ENCODE peak calls at places on chromosomes 7 and 10, in nine cellular contexts. One of them, this sample, is unnamed.

GRCh38 chr7:114820993-114821945 is 100.6 kb upstream of the MDFIC start:
- DNase-seq in stimulated activated CD4-positive, alpha-beta T cell treated with anti-CD3 and anti-CD28 coated beads, Interleukin-1b, Interleukin-23, amount 100 ng/mL, for 1 hour: no peak
- DNase-seq in transverse colon: no peak
- DNase-seq in GM19239: no peak
- DNase-seq in M059J: no peak
- DNase-seq in stimulated activated naive CD4-positive, alpha-beta T cell: no peak
- DNase-seq in activated T-helper 1 cell treated with anti-CD3 and anti-CD28 coated beads, Interleukin-12 subunit alpha, Interleukin-12 subunit beta, Interleukin-2, Interleukin-4 antibody, amounts not matched to agents 30 ng/mL and 10 ng/mL and 1 ng/mL, durations not matched to agents 14 hours and 24 hours and 36 hours: no peak
- DNase-seq in EL: no peak
- DNase-seq in T-helper 17 cell: no peak
- DNase-seq in this sample: no peak

GRCh38 chr7:918441-919113 is 35.9 kb downstream of the ADAP1 start:
- DNase-seq in stimulated activated CD4-positive, alpha-beta T cell treated with anti-CD3 and anti-CD28 coated beads, Interleukin-1b, Interleukin-23, amount 100 ng/mL, for 1 hour: no peak
- DNase-seq in transverse colon: peak; percentile 7
- DNase-seq in GM19239: no peak
- DNase-seq in M059J: no peak
- DNase-seq in stimulated activated naive CD4-positive, alpha-beta T cell: no peak
- DNase-seq in activated T-helper 1 cell treated with anti-CD3 and anti-CD28 coated beads, Interleukin-12 subunit alpha, Interleukin-12 subunit beta, Interleukin-2, Interleukin-4 antibody, amounts not matched to agents 30 ng/mL and 10 ng/mL and 1 ng/mL, durations not matched to agents 14 hours and 24 hours and 36 hours: no peak
- DNase-seq in EL: no peak
- DNase-seq in T-helper 17 cell: no peak
- DNase-seq in this sample: no peak

GRCh38 chr10:4673279-4674040 is 152.5 kb upstream of the AKR1E2 start:
- DNase-seq in stimulated activated CD4-positive, alpha-beta T cell treated with anti-CD3 and anti-CD28 coated beads, Interleukin-1b, Interleukin-23, amount 100 ng/mL, for 1 hour: no peak
- DNase-seq in transverse colon: no peak
- DNase-seq in GM19239: no peak
- DNase-seq in M059J: no peak
- DNase-seq in stimulated activated naive CD4-positive, alpha-beta T cell: no peak
- DNase-seq in activated T-helper 1 cell treated with anti-CD3 and anti-CD28 coated beads, Interleukin-12 subunit alpha, Interleukin-12 subunit beta, Interleukin-2, Interleukin-4 antibody, amounts not matched to agents 30 ng/mL and 10 ng/mL and 1 ng/mL, durations not matched to agents 14 hours and 24 hours and 36 hours: no peak
- DNase-seq in EL: no peak
- DNase-seq in T-helper 17 cell: no peak
- DNase-seq in this sample: no peak

GRCh38 chr7:16651391-16652254 is 5.6 kb downstream of the BZW2 start:
- DNase-seq in stimulated activated CD4-positive, alpha-beta T cell treated with anti-CD3 and anti-CD28 coated beads, Interleukin-1b, Interleukin-23, amount 100 ng/mL, for 1 hour: no peak
- DNase-seq in transverse colon: no peak
- DNase-seq in GM19239: no peak
- DNase-seq in M059J: no peak
- DNase-seq in stimulated activated naive CD4-positive, alpha-beta T cell: no peak
- DNase-seq in activated T-helper 1 cell treated with anti-CD3 and anti-CD28 coated beads, Interleukin-12 subunit alpha, Interleukin-12 subunit beta, Interleukin-2, Interleukin-4 antibody, amounts not matched to agents 30 ng/mL and 10 ng/mL and 1 ng/mL, durations not matched to agents 14 hours and 24 hours and 36 hours: no peak
- DNase-seq in EL: no peak
- DNase-seq in T-helper 17 cell: no peak
- DNase-seq in this sample: no peak

GRCh38 chr10:48655426-48656240 is 29.0 kb upstream of the WDFY4 start:
- DNase-seq in stimulated activated CD4-positive, alpha-beta T cell treated with anti-CD3 and anti-CD28 coated beads, Interleukin-1b, Interleukin-23, amount 100 ng/mL, for 1 hour: no peak
- DNase-seq in transverse colon: peak; percentile 69
- DNase-seq in GM19239: no peak
- DNase-seq in M059J: peak; percentile 94
- DNase-seq in stimulated activated naive CD4-positive, alpha-beta T cell: no peak
- DNase-seq in activated T-helper 1 cell treated with anti-CD3 and anti-CD28 coated beads, Interleukin-12 subunit alpha, Interleukin-12 subunit beta, Interleukin-2, Interleukin-4 antibody, amounts not matched to agents 30 ng/mL and 10 ng/mL and 1 ng/mL, durations not matched to agents 14 hours and 24 hours and 36 hours: no peak
- DNase-seq in EL: peak; percentile 73
- DNase-seq in T-helper 17 cell: no peak
- DNase-seq in this sample: no peak

GRCh38 chr7:116052006-116052405 is 21.4 kb upstream of the TFEC start:
- DNase-seq in stimulated activated CD4-positive, alpha-beta T cell treated with anti-CD3 and anti-CD28 coated beads, Interleukin-1b, Interleukin-23, amount 100 ng/mL, for 1 hour: no peak
- DNase-seq in transverse colon: no peak
- DNase-seq in GM19239: no peak
- DNase-seq in M059J: peak; percentile 57
- DNase-seq in stimulated activated naive CD4-positive, alpha-beta T cell: no peak
- DNase-seq in activated T-helper 1 cell treated with anti-CD3 and anti-CD28 coated beads, Interleukin-12 subunit alpha, Interleukin-12 subunit beta, Interleukin-2, Interleukin-4 antibody, amounts not matched to agents 30 ng/mL and 10 ng/mL and 1 ng/mL, durations not matched to agents 14 hours and 24 hours and 36 hours: no peak
- DNase-seq in EL: peak; percentile 8
- DNase-seq in T-helper 17 cell: no peak
- DNase-seq in this sample: no peak

GRCh38 chr10:68105820-68106219 is 3.5 kb upstream of the MYPN start:
- DNase-seq in stimulated activated CD4-positive, alpha-beta T cell treated with anti-CD3 and anti-CD28 coated beads, Interleukin-1b, Interleukin-23, amount 100 ng/mL, for 1 hour: no peak
- DNase-seq in transverse colon: no peak
- DNase-seq in GM19239: no peak
- DNase-seq in M059J: peak; percentile 94
- DNase-seq in stimulated activated naive CD4-positive, alpha-beta T cell: no peak
- DNase-seq in activated T-helper 1 cell treated with anti-CD3 and anti-CD28 coated beads, Interleukin-12 subunit alpha, Interleukin-12 subunit beta, Interleukin-2, Interleukin-4 antibody, amounts not matched to agents 30 ng/mL and 10 ng/mL and 1 ng/mL, durations not matched to agents 14 hours and 24 hours and 36 hours: no peak
- DNase-seq in EL: peak; percentile 90
- DNase-seq in T-helper 17 cell: no peak
- DNase-seq in this sample: no peak

GRCh38 chr10:10792681-10793080 is 225.0 kb upstream of the CELF2 start:
- DNase-seq in stimulated activated CD4-positive, alpha-beta T cell treated with anti-CD3 and anti-CD28 coated beads, Interleukin-1b, Interleukin-23, amount 100 ng/mL, for 1 hour: no peak
- DNase-seq in transverse colon: no peak
- DNase-seq in GM19239: no peak
- DNase-seq in M059J: peak; percentile 63
- DNase-seq in stimulated activated naive CD4-positive, alpha-beta T cell: no peak
- DNase-seq in activated T-helper 1 cell treated with anti-CD3 and anti-CD28 coated beads, Interleukin-12 subunit alpha, Interleukin-12 subunit beta, Interleukin-2, Interleukin-4 antibody, amounts not matched to agents 30 ng/mL and 10 ng/mL and 1 ng/mL, durations not matched to agents 14 hours and 24 hours and 36 hours: no peak
- DNase-seq in EL: peak; percentile 97
- DNase-seq in T-helper 17 cell: no peak
- DNase-seq in this sample: no peak

GRCh38 chr10:69879628-69880257 is 78.0 kb downstream of the COL13A1 start:
- DNase-seq in stimulated activated CD4-positive, alpha-beta T cell treated with anti-CD3 and anti-CD28 coated beads, Interleukin-1b, Interleukin-23, amount 100 ng/mL, for 1 hour: no peak
- DNase-seq in transverse colon: no peak
- DNase-seq in GM19239: no peak
- DNase-seq in M059J: no peak
- DNase-seq in stimulated activated naive CD4-positive, alpha-beta T cell: no peak
- DNase-seq in activated T-helper 1 cell treated with anti-CD3 and anti-CD28 coated beads, Interleukin-12 subunit alpha, Interleukin-12 subunit beta, Interleukin-2, Interleukin-4 antibody, amounts not matched to agents 30 ng/mL and 10 ng/mL and 1 ng/mL, durations not matched to agents 14 hours and 24 hours and 36 hours: no peak
- DNase-seq in EL: no peak
- DNase-seq in T-helper 17 cell: no peak
- DNase-seq in this sample: no peak

GRCh38 chr7:144650439-144650838 is 185.4 kb downstream of the TPK1 start:
- DNase-seq in stimulated activated CD4-positive, alpha-beta T cell treated with anti-CD3 and anti-CD28 coated beads, Interleukin-1b, Interleukin-23, amount 100 ng/mL, for 1 hour: no peak
- DNase-seq in transverse colon: no peak
- DNase-seq in GM19239: no peak
- DNase-seq in M059J: no peak
- DNase-seq in stimulated activated naive CD4-positive, alpha-beta T cell: no peak
- DNase-seq in activated T-helper 1 cell treated with anti-CD3 and anti-CD28 coated beads, Interleukin-12 subunit alpha, Interleukin-12 subunit beta, Interleukin-2, Interleukin-4 antibody, amounts not matched to agents 30 ng/mL and 10 ng/mL and 1 ng/mL, durations not matched to agents 14 hours and 24 hours and 36 hours: no peak
- DNase-seq in EL: no peak
- DNase-seq in T-helper 17 cell: no peak
- DNase-seq in this sample: no peak

This sample was measured in effector CD8-positive, alpha-beta T cell.